ENCODE peak calls at places on chromosomes 16 and 17, in four cellular contexts. One of them, this sample, is unnamed.

GRCh38 chr16:87279094-87279658 is 38.0 kb downstream of the C16orf95 start:
- DNase-seq in bronchial epithelial cell: no peak
- DNase-seq in tibial artery: no peak
- DNase-seq in left lung: no peak
- DNase-seq in this sample: no peak

GRCh38 chr17:45384047-45384799 is 48.4 kb downstream of the ARHGAP27 start:
- DNase-seq in tibial artery: no peak
- DNase-seq in left lung: no peak
- DNase-seq in bronchial epithelial cell: no peak
- DNase-seq in this sample: peak

GRCh38 chr17:45096141-45096540 is 35.0 kb downstream of the NMT1 start:
- DNase-seq in left lung: no peak
- DNase-seq in bronchial epithelial cell: peak
- DNase-seq in tibial artery: no peak
- DNase-seq in this sample: peak

GRCh38 chr17:17749921-17750320 is 68.7 kb downstream of the RAI1 start:
- DNase-seq in tibial artery: no peak
- DNase-seq in left lung: no peak
- DNase-seq in bronchial epithelial cell: peak
- DNase-seq in this sample: peak

GRCh38 chr17:7634384-7634783 is 4.4 kb downstream of the SHBG start:
- DNase-seq in left lung: no peak
- DNase-seq in bronchial epithelial cell: no peak
- DNase-seq in tibial artery: no peak
- DNase-seq in this sample: peak

GRCh38 chr17:83062818-83063671 is 16.4 kb upstream of the METRNL start:
- DNase-seq in bronchial epithelial cell: no peak
- DNase-seq in tibial artery: no peak
- DNase-seq in left lung: peak
- DNase-seq in this sample: no peak

GRCh38 chr16:66521227-66521626 is 28.7 kb downstream of the TK2 start:
- DNase-seq in bronchial epithelial cell: no peak
- DNase-seq in left lung: peak
- DNase-seq in tibial artery: no peak
- DNase-seq in this sample: no peak

GRCh38 chr16:27703545-27703944 is 153.6 kb downstream of the KATNIP start:
- DNase-seq in tibial artery: no peak
- DNase-seq in bronchial epithelial cell: peak
- DNase-seq in left lung: no peak
- DNase-seq in this sample: peak

GRCh38 chr17:27549251-27549919 is 81.6 kb upstream of the LGALS9 start:
- DNase-seq in left lung: no peak
- DNase-seq in bronchial epithelial cell: no peak
- DNase-seq in tibial artery: peak
- DNase-seq in this sample: peak

GRCh38 chr17:9079461-9080103 is 58.3 kb downstream of the NTN1 start:
- DNase-seq in bronchial epithelial cell: no peak
- DNase-seq in left lung: peak
- DNase-seq in tibial artery: peak
- DNase-seq in this sample: no peak

GRCh38 chr16:17101646-17102045 is 369.1 kb downstream of the XYLT1 start:
- DNase-seq in left lung: no peak
- DNase-seq in bronchial epithelial cell: peak
- DNase-seq in tibial artery: no peak
- DNase-seq in this sample: no peak

GRCh38 chr16:50102046-50102756 is 36.4 kb downstream of the HEATR3 start:
- DNase-seq in left lung: no peak
- DNase-seq in bronchial epithelial cell: peak
- DNase-seq in tibial artery: no peak
- DNase-seq in this sample: peak

GRCh38 chr16:86505185-86505898 is 5.0 kb upstream of the FOXF1 start:
- DNase-seq in tibial artery: no peak
- DNase-seq in bronchial epithelial cell: no peak
- DNase-seq in left lung: no peak
- DNase-seq in this sample: no peak

GRCh38 chr16:50842589-50842988 is 100.7 kb downstream of the CYLD start:
- DNase-seq in bronchial epithelial cell: no peak
- DNase-seq in left lung: no peak
- DNase-seq in tibial artery: no peak
- DNase-seq in this sample: no peak

GRCh38 chr17:17352836-17353624 is 49.9 kb downstream of the NT5M start:
- DNase-seq in bronchial epithelial cell: no peak
- DNase-seq in tibial artery: peak
- DNase-seq in left lung: no peak
- DNase-seq in this sample: no peak

GRCh38 chr16:54484700-54485099 is 198.1 kb upstream of the IRX3 start:
- DNase-seq in bronchial epithelial cell: no peak
- DNase-seq in tibial artery: no peak
- DNase-seq in left lung: no peak
- DNase-seq in this sample: no peak

GRCh38 chr17:12313786-12314185 is 293.1 kb downstream of the MAP2K4 start:
- DNase-seq in bronchial epithelial cell: no peak
- DNase-seq in tibial artery: no peak
- DNase-seq in left lung: no peak
- DNase-seq in this sample: no peak

GRCh38 chr17:43366809-43367587 is 31.8 kb upstream of the ARL4D start:
- DNase-seq in tibial artery: no peak
- DNase-seq in left lung: no peak
- DNase-seq in bronchial epithelial cell: no peak
- DNase-seq in this sample: peak

GRCh38 chr16:85955566-85955965 is 56.6 kb downstream of the IRF8 start:
- DNase-seq in left lung: no peak
- DNase-seq in tibial artery: no peak
- DNase-seq in bronchial epithelial cell: no peak
- DNase-seq in this sample: no peak

GRCh38 chr16:57341441-57342303 is 16.9 kb upstream of the CCL22 start:
- DNase-seq in left lung: no peak
- DNase-seq in bronchial epithelial cell: peak
- DNase-seq in tibial artery: no peak
- DNase-seq in this sample: peak

GRCh38 chr16:49855280-49855821 is 561 bp downstream of the ZNF423 start:
- DNase-seq in tibial artery: peak
- DNase-seq in bronchial epithelial cell: peak
- DNase-seq in left lung: peak
- DNase-seq in this sample: peak

GRCh38 chr16:19375561-19376158 is 42.0 kb upstream of the TMC5 start:
- DNase-seq in tibial artery: no peak
- DNase-seq in left lung: no peak
- DNase-seq in bronchial epithelial cell: peak
- DNase-seq in this sample: peak

GRCh38 chr17:27473748-27474609 is 17.7 kb downstream of the KSR1 start:
- DNase-seq in left lung: no peak
- DNase-seq in tibial artery: no peak
- DNase-seq in bronchial epithelial cell: no peak
- DNase-seq in this sample: peak

GRCh38 chr17:80339731-80340456 is 75.1 kb upstream of the ENDOV start:
- DNase-seq in bronchial epithelial cell: no peak
- DNase-seq in tibial artery: peak
- DNase-seq in left lung: no peak
- DNase-seq in this sample: no peak

GRCh38 chr17:31654936-31655335 is 204.1 kb downstream of the COPRS start:
- DNase-seq in tibial artery: no peak
- DNase-seq in left lung: no peak
- DNase-seq in bronchial epithelial cell: peak
- DNase-seq in this sample: no peak

GRCh38 chr17:1376061-1376460 is 24.0 kb downstream of the YWHAE start:
- DNase-seq in left lung: no peak
- DNase-seq in bronchial epithelial cell: no peak
- DNase-seq in tibial artery: no peak
- DNase-seq in this sample: no peak

GRCh38 chr17:32100971-32101631 is 41.2 kb upstream of the RHOT1 start:
- DNase-seq in tibial artery: no peak
- DNase-seq in bronchial epithelial cell: no peak
- DNase-seq in left lung: no peak
- DNase-seq in this sample: no peak

GRCh38 chr16:1773703-1774455 is 945 bp upstream of the MRPS34 start:
- DNase-seq in left lung: no peak
- DNase-seq in bronchial epithelial cell: no peak
- DNase-seq in tibial artery: no peak
- DNase-seq in this sample: peak

GRCh38 chr16:839643-840408 is 39.3 kb upstream of the GNG13 start:
- DNase-seq in left lung: no peak
- DNase-seq in tibial artery: no peak
- DNase-seq in bronchial epithelial cell: no peak
- DNase-seq in this sample: no peak

GRCh38 chr16:85556456-85557082 is 56.6 kb upstream of the GSE1 start:
- DNase-seq in left lung: peak
- DNase-seq in bronchial epithelial cell: no peak
- DNase-seq in tibial artery: peak
- DNase-seq in this sample: no peak

GRCh38 chr17:65741690-65742089 is 180.2 kb upstream of the AXIN2 start:
- DNase-seq in tibial artery: no peak
- DNase-seq in left lung: no peak
- DNase-seq in bronchial epithelial cell: no peak
- DNase-seq in this sample: no peak

GRCh38 chr17:48760411-48760810 is 31.9 kb upstream of the HOXB13 start:
- DNase-seq in tibial artery: peak
- DNase-seq in bronchial epithelial cell: no peak
- DNase-seq in left lung: no peak
- DNase-seq in this sample: no peak

GRCh38 chr17:62778990-62779681 is 29.0 kb downstream of the MARCHF10 start:
- DNase-seq in tibial artery: no peak
- DNase-seq in bronchial epithelial cell: peak
- DNase-seq in left lung: peak
- DNase-seq in this sample: peak

GRCh38 chr17:32461853-32462617 is 17.7 kb downstream of the PSMD11 start:
- DNase-seq in tibial artery: no peak
- DNase-seq in left lung: no peak
- DNase-seq in bronchial epithelial cell: peak
- DNase-seq in this sample: peak

GRCh38 chr16:87457051-87457611 is 35.7 kb downstream of the ZCCHC14 start:
- DNase-seq in bronchial epithelial cell: peak
- DNase-seq in left lung: no peak
- DNase-seq in tibial artery: no peak
- DNase-seq in this sample: peak

GRCh38 chr16:57783116-57783515 is 19.2 kb downstream of the KIFC3 start:
- DNase-seq in left lung: no peak
- DNase-seq in tibial artery: no peak
- DNase-seq in bronchial epithelial cell: no peak
- DNase-seq in this sample: no peak

GRCh38 chr16:31073073-31073822 is 792 bp downstream of the ZNF668 start:
- DNase-seq in tibial artery: peak
- DNase-seq in left lung: peak
- DNase-seq in bronchial epithelial cell: peak
- DNase-seq in this sample: peak

GRCh38 chr17:10268005-10268404 is 69.6 kb upstream of the GAS7 start:
- DNase-seq in left lung: no peak
- DNase-seq in bronchial epithelial cell: no peak
- DNase-seq in tibial artery: no peak
- DNase-seq in this sample: no peak

GRCh38 chr17:61427567-61427966 is 24.7 kb upstream of the TBX4 start:
- DNase-seq in tibial artery: no peak
- DNase-seq in left lung: no peak
- DNase-seq in bronchial epithelial cell: no peak
- DNase-seq in this sample: no peak

GRCh38 chr17:80227156-80227555 is 6.9 kb downstream of the SLC26A11 start:
- DNase-seq in bronchial epithelial cell: no peak
- DNase-seq in left lung: no peak
- DNase-seq in tibial artery: no peak
- DNase-seq in this sample: no peak

GRCh38 chr17:81553018-81553615 is 964 bp upstream of the FAAP100 start:
- DNase-seq in bronchial epithelial cell: peak
- DNase-seq in tibial artery: peak
- DNase-seq in left lung: peak
- DNase-seq in this sample: peak
- TF ChIP-seq CTCF in bronchial epithelial cell: peak
- TF ChIP-seq CTCF in tibial artery: no peak
- TF ChIP-seq CTCF in left lung: no peak
- TF ChIP-seq CTCF in this sample: no peak

GRCh38 chr17:39601758-39602532 is 5.8 kb downstream of the NEUROD2 start:
- DNase-seq in bronchial epithelial cell: no peak
- DNase-seq in tibial artery: no peak
- DNase-seq in left lung: no peak
- DNase-seq in this sample: no peak
- H3K4me3 ChIP-seq in bronchial epithelial cell: no peak
- H3K4me3 ChIP-seq in tibial artery: no peak
- H3K4me3 ChIP-seq in left lung: no peak
- H3K4me3 ChIP-seq in this sample: no peak

GRCh38 chr17:39719966-39720365 is 10.4 kb downstream of the MIEN1 start:
- DNase-seq in tibial artery: no peak
- DNase-seq in bronchial epithelial cell: no peak
- DNase-seq in left lung: no peak
- DNase-seq in this sample: no peak

GRCh38 chr17:39722104-39722503 is 8.2 kb downstream of the MIEN1 start:
- DNase-seq in bronchial epithelial cell: no peak
- DNase-seq in tibial artery: no peak
- DNase-seq in left lung: no peak
- DNase-seq in this sample: no peak

GRCh38 chr17:39716879-39717536 is 13.3 kb downstream of the MIEN1 start:
- DNase-seq in tibial artery: no peak
- DNase-seq in left lung: no peak
- DNase-seq in bronchial epithelial cell: peak
- DNase-seq in this sample: no peak

GRCh38 chr17:39717660-39718059 is 12.7 kb downstream of the MIEN1 start:
- DNase-seq in bronchial epithelial cell: no peak
- DNase-seq in left lung: no peak
- DNase-seq in tibial artery: no peak
- DNase-seq in this sample: no peak

GRCh38 chr17:39719563-39719962 is 10.8 kb downstream of the MIEN1 start:
- DNase-seq in left lung: no peak
- DNase-seq in bronchial epithelial cell: no peak
- DNase-seq in tibial artery: no peak
- DNase-seq in this sample: no peak
- TF ChIP-seq CTCF in left lung: no peak
- TF ChIP-seq CTCF in bronchial epithelial cell: no peak
- TF ChIP-seq CTCF in tibial artery: no peak
- TF ChIP-seq CTCF in this sample: no peak

DNA sequence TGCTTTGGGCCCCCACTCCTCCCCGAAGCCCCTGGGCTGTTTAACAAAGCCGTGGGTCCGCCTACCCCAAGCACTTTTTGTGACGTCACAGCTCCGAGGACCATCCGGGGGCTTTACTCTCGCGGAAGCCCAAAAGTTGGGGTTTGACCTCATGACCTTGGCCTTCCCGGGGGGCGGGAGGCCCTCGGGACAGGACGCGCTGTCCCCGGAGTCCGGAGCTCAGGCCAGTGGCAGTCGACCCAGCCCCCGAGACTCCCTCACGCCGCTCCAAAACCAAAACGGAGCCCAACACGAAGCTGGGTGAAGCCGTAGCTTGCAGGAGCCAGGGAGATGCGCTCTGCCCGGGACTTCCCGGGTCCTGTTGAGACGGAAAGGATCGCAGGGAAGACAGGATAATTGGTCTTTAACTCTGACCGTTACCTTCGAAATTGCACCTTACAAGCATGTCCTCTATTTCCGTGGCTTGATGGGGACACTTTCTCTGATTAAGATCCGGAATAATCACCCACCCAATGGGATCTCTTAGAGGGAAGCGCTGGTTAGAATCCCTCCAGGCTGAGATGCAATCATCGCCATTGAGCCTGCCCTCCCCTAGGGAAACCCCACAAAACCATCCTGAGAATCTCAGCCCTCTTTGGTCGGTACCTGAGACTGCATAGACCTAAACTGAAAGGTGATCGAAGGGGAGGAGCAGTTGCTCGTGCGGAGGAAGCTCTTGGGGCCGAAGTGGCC is 4.9 kb upstream of the SOX9 start:
- DNase-seq in left lung: no peak
- DNase-seq in tibial artery: no peak
- DNase-seq in bronchial epithelial cell: no peak
- DNase-seq in this sample: no peak
- H3K4me3 ChIP-seq in left lung: no peak
- H3K4me3 ChIP-seq in tibial artery: no peak
- H3K4me3 ChIP-seq in bronchial epithelial cell: no peak
- H3K4me3 ChIP-seq in this sample: no peak

GRCh38 chr17:76585649-76586593 is at the start of gene ST6GALNAC2:
- DNase-seq in tibial artery: peak
- DNase-seq in bronchial epithelial cell: peak
- DNase-seq in left lung: peak
- DNase-seq in this sample: peak
- TF ChIP-seq CTCF in tibial artery: peak
- TF ChIP-seq CTCF in bronchial epithelial cell: peak
- TF ChIP-seq CTCF in left lung: peak
- TF ChIP-seq CTCF in this sample: peak

This sample was measured in cardiac fibroblast.